ENCODE peak calls at places on chromosomes 13 and 19, in seven cellular contexts. C, I, K, N, D, P and F are unnamed samples.

GRCh38 chr13:99273128-99273527 is 14.9 kb upstream of the GPR18 start:
- DNase-seq in C (no peak), I (no peak), K (peak; percentile 26), N (no peak), D (no peak), P (no peak), F (no peak)

GRCh38 chr13:97723655-97724054 is 229.8 kb upstream of the IPO5 start:
- DNase-seq in C (no peak), I (no peak), K (no peak), N (no peak), D (no peak), P (no peak), F (no peak)

GRCh38 chr13:44719857-44720671 is 143.9 kb upstream of the TSC22D1 start:
- DNase-seq in C (peak; percentile 80), I (no peak), K (no peak), N (no peak), D (no peak), P (peak; percentile 68), F (no peak)

GRCh38 chr13:51823861-51824260 is 19.9 kb upstream of the DHRS12 start:
- DNase-seq in C (no peak), I (no peak), K (no peak), N (no peak), D (no peak), P (no peak), F (no peak)

GRCh38 chr19:13207237-13208130 is 57.3 kb downstream of the IER2 start:
- DNase-seq in C (no peak), I (no peak), K (no peak), N (no peak), D (no peak), P (no peak), F (no peak)

GRCh38 chr13:106486287-106486686 is 49.2 kb downstream of the EFNB2 start:
- DNase-seq in C (no peak), I (no peak), K (no peak), N (no peak), D (no peak), P (no peak), F (no peak)

GRCh38 chr19:8576273-8576993 is 809 bp downstream of the MYO1F start:
- DNase-seq in C (no peak), I (no peak), K (peak; percentile 33), N (no peak), D (no peak), P (no peak), F (no peak)

GRCh38 chr13:36858285-36858684 is 39.3 kb downstream of the RFXAP start:
- DNase-seq in C (peak; percentile 63), I (peak; percentile 82), K (no peak), N (no peak), D (no peak), P (no peak), F (no peak)

GRCh38 chr19:15469513-15470297 is 5.4 kb upstream of the RASAL3 start:
- DNase-seq in C (no peak), I (no peak), K (peak; percentile 42), N (no peak), D (no peak), P (no peak), F (no peak)

GRCh38 chr13:110150384-110151091 is 156.4 kb downstream of the COL4A1 start:
- DNase-seq in C (peak; percentile 33), I (no peak), K (no peak), N (no peak), D (no peak), P (no peak), F (no peak)

GRCh38 chr13:41458939-41459753 is 1.8 kb downstream of the RGCC start:
- DNase-seq in C (peak; percentile 77), I (peak; percentile 12), K (peak; percentile 67), N (peak; percentile 52), D (no peak), P (no peak), F (peak; percentile 46)

GRCh38 chr13:59391696-59392095 is 772.0 kb downstream of the DIAPH3 start:
- DNase-seq in C (peak; percentile 84), I (peak; percentile 65), K (peak; percentile 51), N (peak; percentile 9), D (no peak), P (peak; percentile 47), F (peak; percentile 4)

GRCh38 chr19:6639439-6639838 is 30.5 kb downstream of the TNFSF14 start:
- DNase-seq in C (no peak), I (no peak), K (no peak), N (no peak), D (no peak), P (no peak), F (no peak)

GRCh38 chr19:32870981-32871451 is 1.4 kb upstream of the SLC7A9 start:
- DNase-seq in C (no peak), I (no peak), K (no peak), N (no peak), D (no peak), P (no peak), F (no peak)

GRCh38 chr13:58955546-58956385 is 1208.0 kb downstream of the DIAPH3 start:
- DNase-seq in C (no peak), I (no peak), K (no peak), N (no peak), D (no peak), P (no peak), F (no peak)

GRCh38 chr19:48025480-48025879 is 18.4 kb downstream of the CABP5 start:
- DNase-seq in C (no peak), I (no peak), K (no peak), N (no peak), D (no peak), P (no peak), F (no peak)